ENCODE peak calls at places on chromosomes 3 and 15, in seven cellular contexts. Z is fibroblast of lung; W is MM.1S; O is BE2C; X is effector memory CD4-positive, alpha-beta T cell; L is fibroblast of pulmonary artery; R is retinal pigment epithelial cell. C is an unnamed sample.

GRCh38 chr3:146403792-146404191 is 65.6 kb downstream of the PLSCR2 start:
- DNase-seq in L (no peak), X (no peak), W (no peak), O (no peak), Z (no peak), R (no peak), C (no peak)

GRCh38 chr15:67385971-67386370 is 131.4 kb downstream of the IQCH start:
- DNase-seq in O (no peak), Z (no peak), X (no peak), L (no peak), W (no peak), R (no peak), C (no peak)

GRCh38 chr3:141629950-141630349 is 108.1 kb upstream of the RNF7 start:
- DNase-seq in Z (no peak), O (no peak), W (no peak), X (no peak), R (no peak), L (no peak), C (no peak)

GRCh38 chr3:127043731-127044510 is 61.0 kb downstream of the PLXNA1 start:
- DNase-seq in W (no peak), X (no peak), O (peak), Z (no peak), R (no peak), L (no peak), C (no peak)

GRCh38 chr3:159664011-159664410 is 324.6 kb upstream of the IL12A start:
- DNase-seq in W (no peak), Z (no peak), L (peak), X (no peak), R (no peak), O (peak), C (no peak)

GRCh38 chr3:140760324-140761075 is 82.6 kb downstream of the TRIM42 start:
- DNase-seq in W (no peak), X (no peak), Z (no peak), O (no peak), R (no peak), L (no peak), C (no peak)

GRCh38 chr3:130645261-130645660 is 101.4 kb downstream of the PIK3R4 start:
- DNase-seq in Z (no peak), L (no peak), R (no peak), X (no peak), O (no peak), W (no peak), C (no peak)

GRCh38 chr3:186456636-186457265 is 87.4 kb downstream of the CRYGS start:
- DNase-seq in O (no peak), W (no peak), L (no peak), Z (no peak), X (no peak), R (peak), C (no peak)

GRCh38 chr15:47720555-47720954 is 3.2 kb downstream of the SEMA6D start:
- DNase-seq in O (no peak), L (no peak), X (no peak), R (no peak), Z (peak), W (no peak), C (no peak)

GRCh38 chr3:194285859-194286197 is 65.3 kb downstream of the CPN2 start:
- DNase-seq in X (no peak), L (peak), R (no peak), W (no peak), Z (peak), O (no peak), C (peak)

GRCh38 chr3:113712129-113712528 is 15.7 kb upstream of the USF3 start:
- DNase-seq in R (no peak), L (no peak), O (no peak), X (no peak), Z (peak), W (no peak), C (no peak)

GRCh38 chr15:86336051-86336788 is 256.5 kb downstream of the AGBL1 start:
- DNase-seq in X (no peak), Z (peak), L (no peak), W (peak), R (no peak), O (no peak), C (peak)

GRCh38 chr3:145088917-145089316 is 1072.1 kb downstream of the PLOD2 start:
- DNase-seq in O (peak), Z (no peak), L (no peak), W (no peak), X (no peak), R (no peak), C (no peak)

DNA sequence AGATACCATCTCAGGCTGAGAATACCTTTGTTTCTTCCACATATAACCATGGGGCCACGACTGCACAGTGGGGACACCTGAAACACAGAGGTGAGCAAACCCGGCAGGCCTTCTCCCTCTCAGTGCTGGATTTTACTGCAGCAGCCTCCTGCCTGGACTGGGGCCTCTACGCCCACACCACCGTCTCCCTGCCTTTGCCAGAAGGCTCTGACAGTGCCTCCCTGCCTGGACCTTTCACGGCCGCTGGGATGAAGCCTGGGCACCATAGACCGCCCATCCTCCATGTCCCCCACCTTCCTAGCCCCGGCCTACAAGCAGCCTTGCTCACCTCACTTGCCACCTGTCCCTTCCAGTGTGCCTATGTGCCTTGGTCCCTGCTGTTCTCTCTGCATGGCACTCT is 214.3 kb downstream of the NFKBIZ start:
- DNase-seq in R (no peak), L (no peak), O (no peak), Z (no peak), W (no peak), X (no peak), C (no peak)
- H3K4me3 ChIP-seq in R (no peak), L (no peak), O (no peak), Z (no peak), W (no peak), X (no peak), C (no peak)

DNA sequence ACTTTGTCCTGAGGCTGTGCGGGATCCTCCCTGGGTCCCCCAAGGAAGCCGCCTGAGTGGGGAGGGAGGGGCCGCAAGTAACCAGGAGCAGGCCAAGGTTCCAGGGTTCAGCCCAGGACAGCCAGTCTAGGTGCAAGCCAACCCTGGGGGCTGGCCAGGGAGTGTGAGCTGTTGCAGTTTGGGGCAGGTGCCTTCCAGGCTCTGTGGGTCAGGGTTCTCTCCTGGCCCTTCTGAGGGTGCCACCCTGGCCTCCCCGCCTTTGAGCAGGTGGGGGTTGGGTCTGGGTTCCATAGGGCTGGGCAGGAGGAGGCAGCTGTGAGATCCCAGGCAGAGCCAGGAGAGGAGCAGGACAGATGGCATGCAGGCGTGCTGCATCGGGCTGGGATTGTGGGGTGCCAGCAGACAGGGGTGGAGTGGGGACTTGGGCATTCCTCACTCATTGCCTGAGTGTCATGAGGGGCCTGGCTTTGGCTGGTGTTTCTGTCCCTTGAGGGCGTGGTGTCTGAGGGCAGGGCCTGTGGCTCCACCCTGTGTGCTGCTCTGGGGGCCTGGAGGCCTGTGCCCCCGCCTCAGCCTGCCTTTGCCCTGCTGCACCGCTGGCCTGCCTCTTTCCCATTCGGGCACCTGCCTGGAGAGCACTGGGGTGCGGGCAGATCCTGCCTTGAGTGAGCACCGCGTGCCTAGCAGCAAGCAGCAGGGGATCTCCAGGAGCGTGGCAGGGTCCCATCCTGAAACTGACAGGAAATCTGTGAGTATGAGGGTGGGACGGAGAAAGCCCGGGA is 18.4 kb downstream of the KLF13 start:
- DNase-seq in X (no peak), R (no peak), W (peak), O (no peak), L (no peak), Z (no peak), C (no peak)
- H3K4me3 ChIP-seq in X (peak), R (no peak), W (peak), O (no peak), L (no peak), Z (no peak), C (no peak)

DNA sequence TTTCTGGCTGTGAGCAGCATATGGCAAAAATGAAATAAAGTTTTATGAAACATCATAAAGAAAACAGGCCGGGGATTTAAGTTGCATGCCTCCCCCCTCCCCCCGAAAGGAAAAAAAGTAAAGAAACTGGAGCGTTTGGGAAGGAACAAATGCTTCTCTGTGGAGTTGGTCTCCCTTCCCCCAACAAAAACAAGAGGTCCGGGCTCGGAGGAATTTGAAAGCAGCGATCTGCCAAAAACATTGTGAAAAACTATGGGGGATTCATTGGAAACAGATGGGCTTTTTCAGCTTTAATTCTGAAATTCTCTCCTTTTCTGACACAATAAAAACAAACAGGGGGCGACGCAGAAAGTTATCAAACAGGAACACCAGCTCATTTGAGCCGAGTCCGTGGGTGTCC is 17.0 kb downstream of the RGMA start:
- DNase-seq in R (no peak), Z (peak), X (no peak), W (no peak), L (peak), O (no peak), C (peak)
- H3K4me3 ChIP-seq in R (peak), Z (peak), X (no peak), W (peak), L (peak), O (peak), C (peak)

GRCh38 chr3:49899815-49900214 is 3.9 kb downstream of the MST1R start:
- DNase-seq in R (no peak), W (no peak), O (peak), L (peak), X (no peak), Z (no peak), C (no peak)

GRCh38 chr3:49901351-49902339 is 2.0 kb downstream of the MST1R start:
- DNase-seq in Z (no peak), W (no peak), O (no peak), L (no peak), R (no peak), X (no peak), C (no peak)

GRCh38 chr3:49903451-49904424 is at the start of gene MST1R:
- DNase-seq in O (no peak), L (peak), W (peak), Z (no peak), R (no peak), X (peak), C (no peak)

GRCh38 chr3:49900491-49901153 is 3.1 kb downstream of the MST1R start:
- DNase-seq in Z (peak), O (no peak), R (peak), W (peak), X (no peak), L (peak), C (peak)

DNA sequence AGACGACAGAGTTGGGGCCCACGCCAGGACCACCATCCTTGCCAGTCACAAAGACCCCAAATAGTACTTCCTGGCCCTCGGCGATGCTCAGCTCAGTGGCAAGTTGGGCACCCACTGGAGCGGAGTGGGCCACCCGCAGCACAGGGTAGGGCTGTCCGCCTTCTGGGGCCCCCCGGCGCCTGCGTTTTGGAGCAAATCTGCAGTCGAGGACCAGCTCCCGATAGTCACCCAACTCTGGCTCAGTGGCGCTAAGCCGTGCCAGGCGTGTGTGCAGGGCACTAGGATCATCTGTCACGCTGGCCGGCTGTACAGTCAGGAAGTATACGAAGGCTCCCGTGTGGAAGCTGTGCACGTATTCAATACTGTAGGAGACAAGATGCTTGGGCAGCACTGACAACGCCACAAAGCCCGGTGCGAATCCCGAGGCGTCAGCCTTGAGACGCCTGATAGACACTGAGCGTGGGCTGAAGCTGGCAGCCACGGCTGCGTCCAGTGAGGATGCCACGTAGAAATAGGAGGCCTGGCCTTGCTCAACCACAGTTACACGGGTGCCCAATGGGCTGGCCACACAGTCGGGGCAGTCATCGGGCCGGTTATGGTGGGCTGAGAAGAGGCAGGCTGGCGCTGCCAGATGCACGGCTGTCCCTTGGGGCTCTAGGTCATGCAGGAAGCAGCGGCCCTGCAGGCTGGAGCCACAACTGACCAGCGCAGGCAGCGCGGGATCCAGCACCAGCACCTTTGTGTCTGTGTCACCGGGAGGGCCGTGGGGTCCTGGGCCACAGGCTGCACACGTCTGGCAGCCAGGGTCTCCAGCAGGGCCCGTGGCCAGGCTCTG is 945 bp downstream of the MST1R start:
- DNase-seq in R (no peak), X (no peak), W (no peak), Z (no peak), O (no peak), L (no peak), C (no peak)
- H3K4me3 ChIP-seq in R (no peak), X (no peak), W (no peak), Z (no peak), O (no peak), L (no peak), C (no peak)

GRCh38 chr3:10405816-10406215 is 84.9 kb upstream of the SEC13 start:
- DNase-seq in W (no peak), Z (no peak), X (no peak), L (no peak), O (no peak), R (no peak), C (no peak)
- H3K4me3 ChIP-seq in W (no peak), Z (no peak), X (no peak), L (no peak), O (no peak), R (no peak), C (no peak)

DNA sequence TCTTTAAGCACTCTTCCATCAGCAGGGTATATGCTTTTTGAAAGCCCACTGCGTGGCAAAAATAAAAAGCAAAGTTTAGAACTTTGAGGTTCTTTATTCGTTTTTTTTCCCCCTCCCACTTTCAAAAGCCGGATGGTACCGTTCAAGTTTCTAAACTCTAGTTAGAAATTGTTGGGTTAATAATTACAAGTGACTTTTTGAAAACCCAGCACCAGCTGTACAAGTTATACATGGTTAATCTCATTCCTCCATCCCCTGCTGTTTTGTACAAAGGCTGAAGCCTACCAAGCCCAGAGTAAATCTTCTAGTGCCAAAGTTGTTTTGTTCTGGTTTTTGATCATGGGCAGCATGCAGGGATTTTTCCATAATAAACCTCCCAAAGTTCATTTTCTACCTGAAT is 48.6 kb downstream of the WDR72 start:
- DNase-seq in W (no peak), L (no peak), R (no peak), X (no peak), O (no peak), Z (no peak), C (no peak)
- H3K4me3 ChIP-seq in W (no peak), L (no peak), R (no peak), X (no peak), O (no peak), Z (no peak), C (no peak)

GRCh38 chr3:30341851-30342250 is 264.6 kb upstream of the TGFBR2 start:
- DNase-seq in O (no peak), W (no peak), L (no peak), Z (peak), R (no peak), X (no peak), C (no peak)

GRCh38 chr3:30344288-30344687 is 262.1 kb upstream of the TGFBR2 start:
- DNase-seq in R (no peak), W (no peak), O (no peak), X (no peak), L (no peak), Z (no peak), C (no peak)

GRCh38 chr3:30343861-30344260 is 262.5 kb upstream of the TGFBR2 start:
- DNase-seq in W (no peak), R (no peak), L (peak), Z (no peak), X (no peak), O (no peak), C (no peak)

GRCh38 chr3:30342319-30343060 is 263.9 kb upstream of the TGFBR2 start:
- DNase-seq in Z (peak), X (no peak), O (peak), R (peak), W (no peak), L (peak), C (peak)

GRCh38 chr3:30343067-30343831 is 263.2 kb upstream of the TGFBR2 start:
- DNase-seq in L (peak), O (no peak), R (no peak), W (no peak), Z (no peak), X (no peak), C (no peak)
- H3K4me3 ChIP-seq in L (no peak), O (no peak), R (no peak), W (no peak), Z (no peak), X (no peak), C (no peak)

DNA sequence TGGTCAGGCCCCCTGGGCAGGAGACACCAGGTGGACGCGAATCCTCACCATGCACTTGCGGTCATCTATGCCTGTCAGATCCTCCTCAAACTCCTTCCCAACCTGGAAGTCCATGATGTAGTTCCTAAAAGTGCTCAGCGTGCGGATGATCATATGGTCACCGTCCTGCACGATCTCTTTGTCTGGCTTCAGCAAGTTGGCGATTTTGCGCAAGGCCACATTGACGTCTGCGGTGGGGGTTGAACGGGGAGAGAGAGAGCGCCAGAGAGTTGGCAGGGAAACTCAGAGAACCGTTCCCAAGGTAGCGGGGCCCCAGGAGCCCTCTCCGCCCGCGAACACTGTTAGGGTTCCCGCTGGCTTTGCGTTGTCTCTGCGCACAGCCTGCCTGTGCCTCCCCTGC is 809 bp downstream of the RBP1 start:
- DNase-seq in O (no peak), W (no peak), Z (peak), R (no peak), L (peak), X (no peak), C (peak)
- H3K4me3 ChIP-seq in O (peak), W (no peak), Z (no peak), R (peak), L (peak), X (no peak), C (peak)

DNA sequence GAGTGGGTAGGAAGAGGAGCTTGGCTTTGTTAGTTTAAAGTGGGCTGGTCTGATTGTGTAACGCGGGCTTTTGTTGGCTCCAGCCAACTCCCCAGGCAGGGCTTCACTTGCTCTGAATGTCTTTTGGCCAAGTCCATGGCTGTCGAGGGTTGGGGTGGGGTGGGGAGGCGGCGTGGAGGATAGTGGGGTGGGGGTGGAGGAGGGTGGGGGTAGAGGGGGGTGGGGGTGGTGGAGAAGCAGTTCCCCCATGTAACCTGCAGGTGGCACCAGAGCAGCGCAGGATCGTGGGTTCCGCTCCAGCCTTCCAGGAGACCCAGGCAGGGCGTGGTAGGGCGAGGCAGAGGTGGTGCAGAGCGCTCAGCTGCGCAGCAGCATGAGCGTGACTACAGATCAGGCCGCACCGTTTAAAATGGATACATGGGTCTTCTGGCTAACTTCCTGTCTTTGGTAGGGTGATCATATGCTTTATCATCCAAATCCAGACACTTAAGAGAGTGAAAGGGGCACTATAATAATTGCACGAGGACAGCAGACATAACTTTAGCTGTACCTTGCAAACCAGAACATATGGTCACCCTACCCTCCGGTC is 28.3 kb downstream of the GOLGA6A start:
- DNase-seq in X (peak), R (no peak), W (peak), O (peak), L (peak), Z (peak), C (peak)
- H3K4me3 ChIP-seq in X (no peak), R (no peak), W (no peak), O (peak), L (no peak), Z (no peak), C (no peak)

DNA sequence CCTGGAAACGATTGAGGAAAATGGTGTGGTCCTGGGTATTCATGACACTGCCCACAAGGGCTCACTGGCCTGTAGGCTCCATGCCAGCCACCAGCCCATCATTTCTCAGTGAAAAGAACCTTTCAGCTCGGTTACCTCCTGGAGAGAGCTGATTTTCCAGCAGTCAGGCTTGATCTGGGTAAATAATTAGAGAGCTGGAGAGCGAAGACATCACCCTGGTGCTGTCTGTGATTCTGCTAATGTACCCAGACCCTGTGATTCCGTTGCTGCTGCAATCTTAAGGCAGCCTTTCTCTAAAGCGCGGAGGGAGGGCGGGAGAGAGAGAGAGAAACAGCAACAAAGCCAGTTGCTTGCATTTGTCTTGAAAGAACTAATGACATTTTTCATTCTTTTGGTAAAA is 221.9 kb upstream of the TOPAZ1 start:
- DNase-seq in R (no peak), L (no peak), W (no peak), X (no peak), Z (no peak), O (no peak), C (peak)
- H3K4me3 ChIP-seq in R (no peak), L (no peak), W (no peak), X (no peak), Z (no peak), O (no peak), C (no peak)